ENCODE peak calls at places on chromosomes 4 and X, in four cellular contexts. D is WTC11, T is GM12878, F is K562. S is an unnamed sample.

GRCh38 chr4:90241008-90241407 is 113.8 kb downstream of the CCSER1 start:
- DNase-seq in D (no peak), T (no peak), F (no peak), S (no peak)

GRCh38 chrX:78658851-78659744 is at the start of gene RTL3:
- DNase-seq in D (no peak), T (no peak), F (no peak), S (no peak)

GRCh38 chr4:73019462-73020047 is 50.0 kb downstream of the COX18 start:
- DNase-seq in D (no peak), T (no peak), F (peak), S (peak)

GRCh38 chrX:153525451-153525850 is 8.0 kb downstream of the ATP2B3 start:
- DNase-seq in D (no peak), T (no peak), F (no peak), S (no peak)

GRCh38 chr4:3511187-3511586 is 21.0 kb downstream of the LRPAP1 start:
- DNase-seq in D (no peak), T (no peak), F (no peak), S (no peak)

GRCh38 chr4:53586121-53586816 is 5.0 kb downstream of the LNX1 start:
- DNase-seq in D (no peak), T (no peak), F (no peak), S (no peak)

GRCh38 chr4:80521438-80521837 is 185.9 kb downstream of the CFAP299 start:
- DNase-seq in D (no peak), T (no peak), F (no peak), S (no peak)

GRCh38 chr4:107701565-107701964 is 18.5 kb downstream of the PAPSS1 start:
- DNase-seq in D (no peak), T (no peak), F (no peak), S (no peak)

GRCh38 chrX:68807818-68808217 is 21.0 kb upstream of the EFNB1 start:
- DNase-seq in D (peak), T (no peak), F (no peak), S (no peak)

GRCh38 chrX:6129751-6130150 is 98.9 kb downstream of the NLGN4X start:
- DNase-seq in D (no peak), T (no peak), F (no peak), S (no peak)

GRCh38 chr4:152988721-152989553 is 52.8 kb downstream of the FHDC1 start:
- DNase-seq in D (no peak), T (no peak), F (no peak), S (no peak)

GRCh38 chrX:122087353-122087752 is 1039.9 kb downstream of the GLUD2 start:
- DNase-seq in D (no peak), T (no peak), F (no peak), S (no peak)

GRCh38 chr4:52265781-52266525 is 214.8 kb downstream of the SPATA18 start:
- DNase-seq in D (no peak), T (no peak), F (no peak), S (no peak)

GRCh38 chrX:33855251-33855650 is 276.9 kb downstream of the FAM47A start:
- DNase-seq in D (no peak), T (no peak), F (no peak), S (no peak)

GRCh38 chr4:41505161-41505653 is 32.8 kb upstream of the LIMCH1 start:
- DNase-seq in D (no peak), T (no peak), F (no peak), S (no peak)

GRCh38 chr4:155392486-155393184 is 15.9 kb upstream of the MAP9 start:
- DNase-seq in D (no peak), T (no peak), F (no peak), S (peak)

GRCh38 chr4:4714330-4714729 is 145.1 kb upstream of the MSX1 start:
- DNase-seq in D (no peak), T (no peak), F (no peak), S (no peak)

GRCh38 chr4:42397256-42397634 is at the start of gene SHISA3:
- DNase-seq in D (peak), T (no peak), F (no peak), S (no peak)

GRCh38 chrX:93673869-93674271 is at the start of gene FAM133A:
- DNase-seq in D (no peak), T (no peak), F (no peak), S (no peak)
- TF ChIP-seq NR2C2 in D (no peak), T (no peak), F (no peak), S (no peak)

GRCh38 chr4:7964459-7964858 is 24.8 kb upstream of the AFAP1 start:
- DNase-seq in D (no peak), T (no peak), F (no peak), S (no peak)

GRCh38 chr4:7967063-7967440 is 27.4 kb upstream of the AFAP1 start:
- DNase-seq in D (no peak), T (no peak), F (no peak), S (peak)

GRCh38 chr4:7963691-7964090 is 24.0 kb upstream of the AFAP1 start:
- DNase-seq in D (no peak), T (no peak), F (no peak), S (no peak)

GRCh38 chr4:7966281-7967062 is 26.8 kb upstream of the AFAP1 start:
- DNase-seq in D (no peak), T (no peak), F (no peak), S (no peak)

GRCh38 chr4:7964890-7965662 is 25.4 kb upstream of the AFAP1 start:
- DNase-seq in D (no peak), T (no peak), F (no peak), S (no peak)
- TF ChIP-seq NR2C2 in D (no peak), T (no peak), F (no peak), S (no peak)

GRCh38 chrX:7215842-7216241 is 67.9 kb upstream of the PUDP start:
- DNase-seq in D (no peak), T (no peak), F (no peak), S (no peak)
- TF ChIP-seq NR2C2 in D (no peak), T (no peak), F (no peak), S (no peak)

GRCh38 chr4:88211473-88212252 is 53.2 kb upstream of the ABCG2 start:
- DNase-seq in D (no peak), T (no peak), F (peak), S (peak)
- TF ChIP-seq NR2C2 in D (no peak), T (no peak), F (no peak), S (no peak)

GRCh38 chr4:137576437-137576836 is 44.1 kb upstream of the PCDH18 start:
- DNase-seq in D (no peak), T (no peak), F (no peak), S (no peak)

GRCh38 chr4:137572647-137573046 is 40.4 kb upstream of the PCDH18 start:
- DNase-seq in D (no peak), T (no peak), F (no peak), S (no peak)

GRCh38 chr4:137572163-137572562 is 39.9 kb upstream of the PCDH18 start:
- DNase-seq in D (no peak), T (peak), F (no peak), S (no peak)
- TF ChIP-seq NR2C2 in D (no peak), T (no peak), F (no peak), S (no peak)

DNA sequence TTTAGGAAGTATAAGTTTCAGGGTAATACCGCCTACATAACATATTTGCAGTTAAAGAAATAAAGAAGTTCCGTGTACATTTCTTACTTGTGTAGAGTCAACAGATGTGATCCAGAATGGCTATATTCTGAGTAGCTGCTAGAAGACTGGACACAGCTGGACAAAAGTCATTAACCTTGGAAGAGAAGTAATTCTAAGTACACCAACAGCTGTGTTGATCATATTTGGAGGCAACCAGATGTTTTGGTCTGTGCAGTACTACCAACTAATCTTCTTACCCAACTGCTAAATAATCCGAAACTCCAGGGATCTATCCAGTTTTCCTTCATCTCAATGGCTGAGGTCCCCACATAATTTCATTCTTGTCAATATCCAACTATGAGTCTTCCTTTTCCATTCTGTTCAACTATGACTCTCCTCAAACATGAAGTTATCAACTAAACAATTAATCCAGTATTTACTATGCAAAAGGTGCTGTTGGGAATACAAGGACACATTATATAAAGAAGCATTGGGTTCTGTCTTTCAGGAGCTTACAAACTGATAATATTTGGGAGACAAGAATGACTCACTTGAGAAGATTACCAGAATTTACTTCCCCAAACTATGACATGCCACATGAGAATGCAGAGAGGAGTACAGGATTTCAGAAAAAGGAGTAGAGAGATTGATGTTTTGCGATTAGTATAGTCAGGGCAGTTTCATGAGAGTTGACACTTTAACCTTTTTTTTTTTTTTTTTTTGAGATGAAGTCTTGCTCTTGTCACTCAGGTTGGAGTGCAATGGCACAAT is 78.2 kb downstream of the COL4A6 start:
- DNase-seq in D (no peak), T (no peak), F (no peak), S (no peak)
- TF ChIP-seq NR2C2 in D (no peak), T (no peak), F (no peak), S (no peak)

GRCh38 chr4:134777626-134778025 is 576.0 kb upstream of the PABPC4L start:
- DNase-seq in D (no peak), T (no peak), F (no peak), S (no peak)

DNA sequence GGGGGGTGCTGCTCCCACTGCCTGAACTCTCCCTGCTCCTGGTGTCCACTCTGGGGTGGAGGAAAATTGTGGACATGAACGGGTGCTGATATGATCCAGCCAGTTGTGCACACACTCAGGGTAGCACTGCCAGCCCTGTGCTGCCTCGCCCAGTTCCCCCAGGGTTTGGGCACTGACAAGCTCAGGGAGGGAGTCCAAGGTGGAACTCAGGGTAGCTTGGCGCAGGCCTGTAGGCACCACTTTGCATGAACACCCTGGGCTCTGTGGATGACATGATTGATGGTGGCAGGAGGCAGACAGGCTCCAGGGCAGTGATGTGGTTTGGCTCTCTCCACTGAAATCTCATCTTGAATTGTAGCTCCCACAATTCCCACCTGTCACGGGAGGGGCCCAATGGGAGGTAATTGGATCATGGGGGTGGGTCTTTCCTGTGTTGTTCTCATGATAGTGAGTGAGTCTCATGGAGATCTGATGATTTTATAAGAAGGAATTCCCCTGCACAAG is 572.0 kb upstream of the PABPC4L start:
- DNase-seq in D (no peak), T (no peak), F (no peak), S (no peak)
- TF ChIP-seq NR2C2 in D (no peak), T (no peak), F (no peak), S (no peak)